ENCODE peak calls at places on chromosomes 4 and X, in nine cellular contexts. R is ascending aorta; W is heart left ventricle; X is coronary artery; E is foreskin keratinocyte; P is mammary epithelial cell; G is CD4-positive, alpha-beta T cell; C is heart right ventricle; K is thoracic aorta. U is an unnamed sample.

GRCh38 chrX:19334945-19335626 is 8.6 kb upstream of the PDHA1 start:
- DNase-seq in W (no peak), R (no peak), G (no peak), K (no peak), C (no peak), E (peak), P (peak), X (no peak), U (no peak)

GRCh38 chrX:155293771-155294170 is 29.5 kb upstream of the RAB39B start:
- DNase-seq in C (no peak), K (no peak), W (no peak), P (no peak), G (no peak), E (no peak), R (no peak), X (no peak), U (no peak)

GRCh38 chr4:153401501-153401900 is 57.0 kb downstream of the MND1 start:
- DNase-seq in X (no peak), C (no peak), P (no peak), G (no peak), K (no peak), R (no peak), E (no peak), W (no peak), U (no peak)

GRCh38 chrX:45344597-45344996 is 143.9 kb upstream of the DIPK2B start:
- DNase-seq in W (no peak), R (no peak), P (no peak), G (no peak), E (no peak), X (no peak), K (no peak), C (no peak), U (no peak)

GRCh38 chrX:153387987-153388721 is 13.0 kb downstream of the PNMA6E start:
- DNase-seq in E (no peak), P (no peak), K (no peak), G (no peak), X (peak), R (no peak), C (no peak), W (no peak), U (no peak)

GRCh38 chr4:152735302-152735917 is 44.1 kb downstream of the TIGD4 start:
- DNase-seq in W (no peak), P (peak), R (no peak), G (no peak), X (no peak), C (no peak), K (no peak), E (no peak), U (peak)

GRCh38 chr4:95167809-95168208 is 381.0 kb downstream of the UNC5C start:
- DNase-seq in X (no peak), C (no peak), P (no peak), W (no peak), K (no peak), E (no peak), G (no peak), R (no peak), U (no peak)

GRCh38 chr4:185560316-185560715 is 25.0 kb upstream of the PDLIM3 start:
- DNase-seq in G (no peak), C (no peak), X (no peak), R (no peak), P (no peak), E (no peak), K (no peak), W (no peak), U (no peak)

GRCh38 chrX:4706961-4707360 is 993.5 kb upstream of the PRKX start:
- DNase-seq in W (no peak), G (no peak), P (no peak), X (no peak), K (no peak), E (no peak), C (no peak), R (no peak), U (no peak)

GRCh38 chr4:48858130-48858529 is 27.2 kb downstream of the OCIAD1 start:
- DNase-seq in R (no peak), P (no peak), K (no peak), X (no peak), E (no peak), W (no peak), C (no peak), G (no peak), U (no peak)

GRCh38 chr4:182085051-182085480 is 158.1 kb upstream of the TENM3 start:
- DNase-seq in W (no peak), E (no peak), P (no peak), X (no peak), R (no peak), K (no peak), C (no peak), G (no peak), U (no peak)

GRCh38 chr4:147731611-147732515 is at the start of gene ARHGAP10:
- DNase-seq in K (peak), X (peak), W (peak), E (peak), P (peak), C (peak), G (peak), R (peak), U (peak)

GRCh38 chrX:10124506-10125247 is 32.1 kb upstream of the CLCN4 start:
- DNase-seq in P (no peak), E (no peak), C (no peak), R (no peak), G (no peak), K (no peak), X (no peak), W (no peak), U (no peak)

GRCh38 chrX:13483773-13484172 is 85.6 kb upstream of the EGFL6 start:
- DNase-seq in P (no peak), G (no peak), X (no peak), K (no peak), E (no peak), W (no peak), C (no peak), R (no peak), U (no peak)

GRCh38 chr4:81635747-81636146 is 164.0 kb upstream of the RASGEF1B start:
- DNase-seq in E (peak), G (no peak), R (peak), P (no peak), K (no peak), W (peak), C (no peak), X (no peak), U (no peak)

GRCh38 chrX:429266-429825 is 42.6 kb upstream of the PPP2R3B start:
- DNase-seq in G (no peak), C (no peak), X (no peak), E (no peak), K (no peak), R (no peak), W (no peak), P (no peak), U (no peak)

GRCh38 chr4:137981277-137981676 is 260.9 kb downstream of the SLC7A11 start:
- DNase-seq in G (no peak), C (no peak), K (no peak), P (peak), R (no peak), W (no peak), E (no peak), X (no peak), U (peak)

GRCh38 chrX:29397506-29397905 is 810.3 kb downstream of the IL1RAPL1 start:
- DNase-seq in C (no peak), P (no peak), W (no peak), E (peak), R (no peak), G (no peak), K (no peak), X (no peak), U (no peak)

GRCh38 chr4:123588631-123589223 is 192.1 kb downstream of the SPRY1 start:
- DNase-seq in W (peak), C (no peak), E (no peak), R (no peak), X (no peak), G (no peak), P (peak), K (no peak), U (no peak)

GRCh38 chrX:68920541-68920940 is 91.7 kb downstream of the EFNB1 start:
- DNase-seq in X (no peak), G (no peak), P (no peak), K (no peak), C (no peak), E (no peak), W (peak), R (no peak), U (no peak)

GRCh38 chr4:47289805-47290204 is 173.7 kb downstream of the COMMD8 start:
- DNase-seq in K (no peak), X (no peak), P (no peak), G (no peak), W (no peak), C (no peak), R (no peak), E (no peak), U (no peak)

GRCh38 chrX:136850441-136851175 is 29.9 kb downstream of the RBMX start:
- DNase-seq in W (no peak), G (no peak), K (no peak), R (no peak), E (no peak), X (no peak), P (no peak), C (no peak), U (no peak)

GRCh38 chrX:17183566-17183965 is 191.4 kb upstream of the NHS start:
- DNase-seq in C (no peak), R (no peak), X (no peak), K (no peak), E (no peak), G (no peak), P (no peak), W (no peak), U (no peak)

DNA sequence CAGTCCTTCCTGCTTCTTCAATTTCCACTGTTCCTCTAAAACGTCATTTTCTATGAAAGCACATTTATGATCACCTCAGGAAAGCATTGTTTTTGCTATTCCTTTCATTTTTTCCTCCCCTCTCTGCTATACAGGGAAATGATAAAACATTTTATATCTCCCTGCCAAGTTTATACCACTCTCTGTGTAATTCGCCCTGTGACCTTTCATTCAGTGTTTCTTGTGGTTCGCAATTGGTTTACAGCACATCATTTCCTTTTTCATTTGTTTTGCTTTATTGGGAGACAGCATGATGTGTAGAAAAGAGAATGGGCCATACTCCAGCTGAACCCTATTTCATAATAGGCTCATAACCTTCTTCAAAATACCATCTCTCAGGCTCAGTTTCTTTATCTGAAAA is 99.9 kb upstream of the RAPGEF2 start:
- DNase-seq in R (no peak), P (peak), W (no peak), K (no peak), G (no peak), C (no peak), X (no peak), E (no peak), U (no peak)
- H3K27ac ChIP-seq in R (no peak), P (no peak), W (no peak), K (no peak), G (no peak), C (no peak), X (no peak), E (peak), U (no peak)

DNA sequence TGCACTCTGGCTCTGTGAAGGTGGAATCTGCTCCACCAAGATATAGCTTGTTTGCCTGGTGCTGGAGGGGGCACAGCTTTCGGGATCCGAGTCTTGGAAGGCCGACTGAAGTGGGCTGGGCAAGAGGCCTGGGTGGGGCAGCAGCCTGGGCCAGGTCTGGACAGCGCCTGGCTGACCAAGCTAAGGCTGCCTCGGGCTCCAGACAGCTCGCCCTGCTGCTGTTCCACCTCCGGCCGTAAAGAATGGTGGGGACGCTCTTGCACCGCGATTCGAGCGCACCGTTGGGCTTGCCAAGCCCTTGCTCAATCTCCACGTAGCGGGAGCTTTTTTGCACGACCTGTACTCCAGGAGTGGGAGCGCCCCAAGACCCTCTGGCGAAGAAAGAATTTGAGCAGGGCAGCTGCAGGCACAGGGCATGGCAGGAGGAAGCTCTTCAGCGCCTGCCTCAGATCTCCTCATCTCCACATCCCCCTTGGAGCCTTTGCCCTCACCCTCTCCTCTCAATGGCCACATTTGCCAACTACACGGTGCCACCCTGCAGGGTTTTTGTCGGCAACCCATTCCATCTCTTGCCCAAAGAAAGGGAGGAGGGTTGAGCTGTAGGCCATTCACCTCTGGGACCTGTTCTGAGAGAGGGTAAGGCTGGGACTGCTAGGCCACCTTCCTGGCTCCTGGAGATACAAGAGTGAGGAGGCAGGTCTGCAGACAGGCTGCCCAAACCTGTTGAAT is 18.9 kb downstream of the CNGA2 start:
- DNase-seq in K (no peak), E (peak), C (peak), W (peak), P (peak), X (no peak), G (no peak), R (no peak), U (peak)
- TF ChIP-seq CTCF in K (peak), E (peak), C (peak), W (peak), P (peak), X (peak), G (no peak), R (peak), U (peak)

GRCh38 chr4:101183658-101184373 is 163.5 kb downstream of the PPP3CA start:
- DNase-seq in X (no peak), K (no peak), W (no peak), R (no peak), C (no peak), E (peak), P (peak), G (no peak), U (peak)

GRCh38 chr4:101187837-101188236 is 159.5 kb downstream of the PPP3CA start:
- DNase-seq in W (no peak), X (no peak), G (no peak), K (no peak), E (no peak), R (no peak), C (no peak), P (no peak), U (no peak)

GRCh38 chr4:101184668-101185067 is 162.7 kb downstream of the PPP3CA start:
- DNase-seq in W (no peak), E (no peak), R (no peak), P (no peak), X (no peak), C (no peak), G (no peak), K (no peak), U (no peak)

GRCh38 chr4:101188906-101189305 is 158.4 kb downstream of the PPP3CA start:
- DNase-seq in E (no peak), R (no peak), W (no peak), K (no peak), C (no peak), G (no peak), P (no peak), X (no peak), U (no peak)

GRCh38 chr4:101186558-101187184 is 160.7 kb downstream of the PPP3CA start:
- DNase-seq in G (no peak), K (no peak), P (no peak), E (no peak), X (no peak), W (no peak), R (no peak), C (no peak), U (no peak)
- H3K27ac ChIP-seq in G (no peak), K (no peak), P (no peak), E (no peak), X (no peak), W (no peak), R (no peak), C (no peak), U (no peak)

GRCh38 chrX:39245024-39245423 is 443.8 kb downstream of the MID1IP1 start:
- DNase-seq in R (no peak), X (no peak), P (no peak), E (no peak), K (no peak), W (no peak), G (no peak), C (no peak), U (no peak)

GRCh38 chrX:39238017-39238416 is 436.8 kb downstream of the MID1IP1 start:
- DNase-seq in E (no peak), X (no peak), P (no peak), C (no peak), R (no peak), K (no peak), W (no peak), G (no peak), U (no peak)

GRCh38 chrX:39247536-39247935 is 446.3 kb downstream of the MID1IP1 start:
- DNase-seq in P (no peak), W (no peak), E (no peak), C (no peak), X (no peak), K (no peak), R (no peak), G (no peak), U (no peak)

GRCh38 chrX:39244146-39244545 is 442.9 kb downstream of the MID1IP1 start:
- DNase-seq in K (no peak), W (no peak), X (no peak), E (no peak), G (no peak), C (no peak), P (no peak), R (no peak), U (no peak)

DNA sequence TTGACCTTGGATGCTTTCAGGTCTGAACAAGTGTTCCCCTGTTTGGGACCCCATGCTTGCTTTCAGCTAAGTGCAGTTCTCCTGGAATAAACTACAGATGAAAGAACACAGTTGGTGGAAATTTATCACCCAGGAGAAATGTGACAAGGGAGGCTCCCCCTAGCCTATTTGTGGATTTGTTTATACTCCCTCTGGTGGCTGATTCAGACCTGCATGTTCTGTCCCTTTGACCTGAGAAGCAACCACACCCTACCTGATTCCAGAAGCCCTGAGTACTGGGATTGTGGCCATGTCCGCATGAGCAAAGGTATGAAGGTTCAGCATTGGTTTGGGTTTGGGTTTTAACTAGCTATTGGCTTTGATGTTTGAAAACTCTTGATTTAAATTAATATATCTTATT is 440.9 kb downstream of the MID1IP1 start:
- DNase-seq in E (no peak), R (no peak), W (no peak), P (peak), K (no peak), C (no peak), G (no peak), X (no peak), U (peak)
- TF ChIP-seq CTCF in E (peak), R (peak), W (peak), P (peak), K (peak), C (peak), G (peak), X (no peak), U (peak)

U was measured in RWPE1.